ENCODE peak calls at places on chromosome 20, in five cellular contexts. One of them, this sample, is unnamed.

GRCh38 chr20:57381596-57382503 is 9.3 kb upstream of the RBM38 start:
- DNase-seq in astrocyte of the spinal cord: peak; percentile 74
- DNase-seq in lung: peak; percentile 83
- DNase-seq in GM12865: peak; percentile 84
- DNase-seq in GM10248: peak; percentile 87
- DNase-seq in this sample: peak; percentile 89

GRCh38 chr20:63627700-63628245 is 872 bp upstream of the GMEB2 start:
- DNase-seq in astrocyte of the spinal cord: no peak
- DNase-seq in lung: no peak
- DNase-seq in GM12865: no peak
- DNase-seq in GM10248: no peak
- DNase-seq in this sample: no peak

GRCh38 chr20:54295686-54296085 is 87.8 kb downstream of the PFDN4 start:
- DNase-seq in astrocyte of the spinal cord: no peak
- DNase-seq in lung: no peak
- DNase-seq in GM12865: no peak
- DNase-seq in GM10248: no peak
- DNase-seq in this sample: no peak

GRCh38 chr20:57936636-57937310 is 227.0 kb upstream of the PMEPA1 start:
- DNase-seq in astrocyte of the spinal cord: no peak
- DNase-seq in lung: no peak
- DNase-seq in GM12865: no peak
- DNase-seq in GM10248: no peak
- DNase-seq in this sample: no peak

GRCh38 chr20:48818481-48818987 is 9.3 kb downstream of the PREX1 start:
- DNase-seq in astrocyte of the spinal cord: no peak
- DNase-seq in lung: no peak
- DNase-seq in GM12865: peak; percentile 83
- DNase-seq in GM10248: peak; percentile 50
- DNase-seq in this sample: no peak

GRCh38 chr20:61742097-61742805 is 323.4 kb downstream of the TAF4 start:
- DNase-seq in astrocyte of the spinal cord: peak; percentile 1
- DNase-seq in lung: no peak
- DNase-seq in GM12865: no peak
- DNase-seq in GM10248: no peak
- DNase-seq in this sample: no peak

GRCh38 chr20:16701296-16701695 is 28.5 kb upstream of the SNRPB2 start:
- DNase-seq in astrocyte of the spinal cord: no peak
- DNase-seq in lung: no peak
- DNase-seq in GM12865: peak; percentile 44
- DNase-seq in GM10248: peak; percentile 18
- DNase-seq in this sample: no peak

GRCh38 chr20:48841861-48842529 is 14.2 kb upstream of the PREX1 start:
- DNase-seq in astrocyte of the spinal cord: peak; percentile 80
- DNase-seq in lung: no peak
- DNase-seq in GM12865: no peak
- DNase-seq in GM10248: no peak
- DNase-seq in this sample: no peak

GRCh38 chr20:62362991-62363919 is 3.9 kb downstream of the LAMA5 start:
- DNase-seq in astrocyte of the spinal cord: no peak
- DNase-seq in lung: no peak
- DNase-seq in GM12865: no peak
- DNase-seq in GM10248: no peak
- DNase-seq in this sample: no peak

GRCh38 chr20:14583413-14583812 is 246.0 kb upstream of the FLRT3 start:
- DNase-seq in astrocyte of the spinal cord: no peak
- DNase-seq in lung: no peak
- DNase-seq in GM12865: no peak
- DNase-seq in GM10248: no peak
- DNase-seq in this sample: no peak

GRCh38 chr20:997016-997415 is 5.1 kb downstream of the RSPO4 start:
- DNase-seq in astrocyte of the spinal cord: no peak
- DNase-seq in lung: no peak
- DNase-seq in GM12865: no peak
- DNase-seq in GM10248: no peak
- DNase-seq in this sample: no peak

GRCh38 chr20:23928788-23929187 is 49.2 kb upstream of the CST5 start:
- DNase-seq in astrocyte of the spinal cord: no peak
- DNase-seq in lung: no peak
- DNase-seq in GM12865: peak; percentile 4
- DNase-seq in GM10248: no peak
- DNase-seq in this sample: no peak

GRCh38 chr20:64140956-64141355 is 23.3 kb upstream of the MYT1 start:
- DNase-seq in astrocyte of the spinal cord: no peak
- DNase-seq in lung: no peak
- DNase-seq in GM12865: no peak
- DNase-seq in GM10248: no peak
- DNase-seq in this sample: no peak

GRCh38 chr20:50967621-50968020 is 9.0 kb downstream of the MOCS3 start:
- DNase-seq in astrocyte of the spinal cord: no peak
- DNase-seq in lung: no peak
- DNase-seq in GM12865: no peak
- DNase-seq in GM10248: no peak
- DNase-seq in this sample: no peak

GRCh38 chr20:13701486-13701885 is 62.8 kb upstream of the TASP1 start:
- DNase-seq in astrocyte of the spinal cord: no peak
- DNase-seq in lung: no peak
- DNase-seq in GM12865: no peak
- DNase-seq in GM10248: no peak
- DNase-seq in this sample: no peak

GRCh38 chr20:10504893-10505292 is 69.8 kb downstream of the SLX4IP start:
- DNase-seq in astrocyte of the spinal cord: no peak
- DNase-seq in lung: no peak
- DNase-seq in GM12865: no peak
- DNase-seq in GM10248: no peak
- DNase-seq in this sample: no peak

GRCh38 chr20:62593616-62594015 is 48.7 kb upstream of the SLCO4A1 start:
- DNase-seq in astrocyte of the spinal cord: no peak
- DNase-seq in lung: no peak
- DNase-seq in GM12865: no peak
- DNase-seq in GM10248: no peak
- DNase-seq in this sample: no peak

GRCh38 chr20:346640-347316 is at the start of gene NRSN2:
- DNase-seq in astrocyte of the spinal cord: peak; percentile 72
- DNase-seq in lung: peak; percentile 55
- DNase-seq in GM12865: peak; percentile 69
- DNase-seq in GM10248: peak; percentile 86
- DNase-seq in this sample: peak; percentile 56

GRCh38 chr20:50919567-50919966 is 11.7 kb downstream of the ADNP start:
- DNase-seq in astrocyte of the spinal cord: peak; percentile 81
- DNase-seq in lung: peak; percentile 62
- DNase-seq in GM12865: no peak
- DNase-seq in GM10248: no peak
- DNase-seq in this sample: no peak

GRCh38 chr20:47708140-47708807 is 77.0 kb downstream of the SULF2 start:
- DNase-seq in astrocyte of the spinal cord: no peak
- DNase-seq in lung: no peak
- DNase-seq in GM12865: peak; percentile 52
- DNase-seq in GM10248: peak; percentile 75
- DNase-seq in this sample: no peak

GRCh38 chr20:11452326-11452725 is 465.4 kb upstream of the BTBD3 start:
- DNase-seq in astrocyte of the spinal cord: peak; percentile 57
- DNase-seq in lung: no peak
- DNase-seq in GM12865: no peak
- DNase-seq in GM10248: no peak
- DNase-seq in this sample: no peak

GRCh38 chr20:10573273-10573950 is 100.4 kb downstream of the JAG1 start:
- DNase-seq in astrocyte of the spinal cord: peak; percentile 66
- DNase-seq in lung: no peak
- DNase-seq in GM12865: no peak
- DNase-seq in GM10248: no peak
- DNase-seq in this sample: no peak

GRCh38 chr20:57797401-57797800 is 87.6 kb upstream of the PMEPA1 start:
- DNase-seq in astrocyte of the spinal cord: no peak
- DNase-seq in lung: no peak
- DNase-seq in GM12865: no peak
- DNase-seq in GM10248: no peak
- DNase-seq in this sample: no peak

GRCh38 chr20:53245581-53245980 is 273.4 kb downstream of the TSHZ2 start:
- DNase-seq in astrocyte of the spinal cord: no peak
- DNase-seq in lung: no peak
- DNase-seq in GM12865: no peak
- DNase-seq in GM10248: no peak
- DNase-seq in this sample: no peak

GRCh38 chr20:44642203-44643153 is 9.0 kb downstream of the ADA start:
- DNase-seq in astrocyte of the spinal cord: peak; percentile 89
- DNase-seq in lung: peak; percentile 45
- DNase-seq in GM12865: peak; percentile 86
- DNase-seq in GM10248: peak; percentile 72
- DNase-seq in this sample: no peak

GRCh38 chr20:24668791-24669190 is 199.4 kb downstream of the SYNDIG1 start:
- DNase-seq in astrocyte of the spinal cord: no peak
- DNase-seq in lung: no peak
- DNase-seq in GM12865: no peak
- DNase-seq in GM10248: no peak
- DNase-seq in this sample: no peak

GRCh38 chr20:38220587-38220986 is 39.9 kb downstream of the KIAA1755 start:
- DNase-seq in astrocyte of the spinal cord: no peak
- DNase-seq in lung: no peak
- DNase-seq in GM12865: no peak
- DNase-seq in GM10248: no peak
- DNase-seq in this sample: no peak

GRCh38 chr20:38219006-38219950 is 41.3 kb downstream of the KIAA1755 start:
- DNase-seq in astrocyte of the spinal cord: no peak
- DNase-seq in lung: no peak
- DNase-seq in GM12865: no peak
- DNase-seq in GM10248: no peak
- DNase-seq in this sample: no peak

GRCh38 chr20:38222231-38222922 is 38.2 kb downstream of the KIAA1755 start:
- DNase-seq in astrocyte of the spinal cord: peak; percentile 49
- DNase-seq in lung: peak; percentile 61
- DNase-seq in GM12865: peak; percentile 59
- DNase-seq in GM10248: peak; percentile 81
- DNase-seq in this sample: peak; percentile 85

GRCh38 chr20:38222923-38223742 is 37.4 kb downstream of the KIAA1755 start:
- DNase-seq in astrocyte of the spinal cord: no peak
- DNase-seq in lung: no peak
- DNase-seq in GM12865: no peak
- DNase-seq in GM10248: no peak
- DNase-seq in this sample: no peak

GRCh38 chr20:38221041-38221589 is 39.4 kb downstream of the KIAA1755 start:
- DNase-seq in astrocyte of the spinal cord: peak; percentile 57
- DNase-seq in lung: peak; percentile 62
- DNase-seq in GM12865: peak; percentile 64
- DNase-seq in GM10248: peak; percentile 88
- DNase-seq in this sample: peak; percentile 96
- TF ChIP-seq CTCF in astrocyte of the spinal cord: peak; percentile 94
- TF ChIP-seq CTCF in lung: peak; percentile 77
- TF ChIP-seq CTCF in GM12865: peak; percentile 92
- TF ChIP-seq CTCF in GM10248: peak; percentile 91
- TF ChIP-seq CTCF in this sample: peak; percentile 96

DNA sequence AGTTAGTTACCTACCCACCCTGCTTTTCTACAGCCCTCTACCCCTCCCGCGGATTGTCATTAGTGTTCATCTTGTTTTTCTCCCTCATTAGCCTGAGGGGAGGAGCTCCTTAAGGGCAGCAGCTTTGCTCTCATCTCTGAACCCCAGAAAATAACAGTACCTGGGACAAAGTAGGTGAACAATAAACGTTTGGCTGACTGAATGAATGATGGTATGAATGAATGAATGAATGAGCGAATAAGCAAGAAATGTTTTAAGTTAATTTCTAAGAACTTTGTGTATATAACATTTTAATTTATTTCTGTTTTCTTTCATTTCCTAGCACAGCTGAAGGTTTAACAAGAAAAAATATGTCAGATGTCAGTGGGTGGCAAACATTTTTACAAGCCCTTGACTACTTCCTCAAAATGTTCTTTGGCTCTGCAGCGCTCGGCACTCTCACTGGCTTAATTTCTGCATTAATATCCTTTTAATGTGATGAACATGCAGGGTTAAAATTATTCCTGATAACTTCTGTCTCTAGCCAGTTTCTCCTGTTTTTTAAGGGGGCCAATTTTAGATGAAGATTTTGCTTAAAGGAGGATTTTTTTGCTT is 50.1 kb downstream of the SLC9A8 start:
- DNase-seq in astrocyte of the spinal cord: no peak
- DNase-seq in lung: no peak
- DNase-seq in GM12865: no peak
- DNase-seq in GM10248: no peak
- DNase-seq in this sample: no peak
- TF ChIP-seq CTCF in astrocyte of the spinal cord: no peak
- TF ChIP-seq CTCF in lung: no peak
- TF ChIP-seq CTCF in GM12865: no peak
- TF ChIP-seq CTCF in GM10248: no peak
- TF ChIP-seq CTCF in this sample: no peak

GRCh38 chr20:6122873-6123649 is at the start of gene FERMT1:
- DNase-seq in astrocyte of the spinal cord: peak; percentile 66
- DNase-seq in lung: peak; percentile 48
- DNase-seq in GM12865: peak; percentile 54
- DNase-seq in GM10248: peak; percentile 35
- DNase-seq in this sample: peak; percentile 45
- TF ChIP-seq CTCF in astrocyte of the spinal cord: no peak
- TF ChIP-seq CTCF in lung: no peak
- TF ChIP-seq CTCF in GM12865: no peak
- TF ChIP-seq CTCF in GM10248: no peak
- TF ChIP-seq CTCF in this sample: peak; percentile 35

GRCh38 chr20:2236266-2236665 is 59.5 kb upstream of the TGM3 start:
- DNase-seq in astrocyte of the spinal cord: no peak
- DNase-seq in lung: no peak
- DNase-seq in GM12865: no peak
- DNase-seq in GM10248: no peak
- DNase-seq in this sample: no peak

GRCh38 chr20:2240835-2241234 is 55.0 kb upstream of the TGM3 start:
- DNase-seq in astrocyte of the spinal cord: no peak
- DNase-seq in lung: no peak
- DNase-seq in GM12865: no peak
- DNase-seq in GM10248: no peak
- DNase-seq in this sample: no peak

GRCh38 chr20:2238601-2239000 is 57.2 kb upstream of the TGM3 start:
- DNase-seq in astrocyte of the spinal cord: no peak
- DNase-seq in lung: no peak
- DNase-seq in GM12865: no peak
- DNase-seq in GM10248: no peak
- DNase-seq in this sample: no peak

GRCh38 chr20:2234788-2235187 is 61.0 kb upstream of the TGM3 start:
- DNase-seq in astrocyte of the spinal cord: peak; percentile 44
- DNase-seq in lung: no peak
- DNase-seq in GM12865: no peak
- DNase-seq in GM10248: no peak
- DNase-seq in this sample: no peak

GRCh38 chr20:2237059-2237458 is 58.7 kb upstream of the TGM3 start:
- DNase-seq in astrocyte of the spinal cord: peak; percentile 96
- DNase-seq in lung: no peak
- DNase-seq in GM12865: no peak
- DNase-seq in GM10248: no peak
- DNase-seq in this sample: no peak
- TF ChIP-seq CTCF in astrocyte of the spinal cord: peak; percentile 35
- TF ChIP-seq CTCF in lung: no peak
- TF ChIP-seq CTCF in GM12865: no peak
- TF ChIP-seq CTCF in GM10248: no peak
- TF ChIP-seq CTCF in this sample: no peak

GRCh38 chr20:2139250-2139649 is 37.6 kb downstream of the STK35 start:
- DNase-seq in astrocyte of the spinal cord: no peak
- DNase-seq in lung: no peak
- DNase-seq in GM12865: no peak
- DNase-seq in GM10248: no peak
- DNase-seq in this sample: no peak
- TF ChIP-seq CTCF in astrocyte of the spinal cord: no peak
- TF ChIP-seq CTCF in lung: no peak
- TF ChIP-seq CTCF in GM12865: no peak
- TF ChIP-seq CTCF in GM10248: no peak
- TF ChIP-seq CTCF in this sample: no peak

GRCh38 chr20:59159091-59159821 is 4.4 kb upstream of the ZNF831 start:
- DNase-seq in astrocyte of the spinal cord: no peak
- DNase-seq in lung: no peak
- DNase-seq in GM12865: no peak
- DNase-seq in GM10248: no peak
- DNase-seq in this sample: no peak
- TF ChIP-seq CTCF in astrocyte of the spinal cord: no peak
- TF ChIP-seq CTCF in lung: no peak
- TF ChIP-seq CTCF in GM12865: no peak
- TF ChIP-seq CTCF in GM10248: no peak
- TF ChIP-seq CTCF in this sample: no peak